ENCODE peak calls at places on chromosomes 6 and 20, in six cellular contexts. U is endodermal cell, H is lower lobe of right lung, X is lung, R is body of pancreas, Z is uterus. S is an unnamed sample.

GRCh38 chr6:157050537-157051280 is 272.6 kb downstream of the TMEM242 start:
- DNase-seq in U (no peak), R (no peak), Z (no peak), X (no peak), H (no peak), S (no peak)

GRCh38 chr20:35387334-35387733 is 24.4 kb downstream of the UQCC1 start:
- DNase-seq in H (no peak), R (no peak), U (no peak), X (no peak), Z (no peak), S (peak; percentile 46)

GRCh38 chr6:17269840-17270239 is 11.3 kb upstream of the RBM24 start:
- DNase-seq in Z (no peak), X (no peak), U (no peak), H (no peak), R (no peak), S (peak; percentile 8)

GRCh38 chr20:36154696-36155628 is at the start of gene EPB41L1:
- DNase-seq in R (no peak), H (peak; percentile 51), Z (no peak), X (no peak), U (peak; percentile 84), S (no peak)

GRCh38 chr6:63643862-63644261 is 8.3 kb downstream of the PHF3 start:
- DNase-seq in U (no peak), R (no peak), H (no peak), X (no peak), Z (no peak), S (no peak)

GRCh38 chr20:2845607-2846006 is 5.1 kb downstream of the VPS16 start:
- DNase-seq in X (no peak), R (no peak), H (no peak), U (no peak), Z (no peak), S (no peak)

GRCh38 chr20:51156041-51156795 is 133.3 kb upstream of the KCNG1 start:
- DNase-seq in Z (peak; percentile 33), X (peak; percentile 25), R (peak; percentile 18), U (no peak), H (no peak), S (no peak)

GRCh38 chr20:54773643-54774000 is 298.2 kb downstream of the DOK5 start:
- DNase-seq in R (no peak), U (no peak), H (no peak), Z (no peak), X (no peak), S (no peak)

GRCh38 chr20:1150218-1150617 is 31.8 kb downstream of the PSMF1 start:
- DNase-seq in H (no peak), X (no peak), Z (no peak), U (no peak), R (no peak), S (peak; percentile 79)

GRCh38 chr6:144285798-144286502 is 815 bp downstream of the UTRN start:
- DNase-seq in Z (peak; percentile 66), X (peak; percentile 80), R (peak; percentile 76), H (peak; percentile 88), U (peak; percentile 80), S (peak; percentile 12)

GRCh38 chr20:7437311-7437710 is 502.9 kb downstream of the HAO1 start:
- DNase-seq in H (no peak), R (no peak), U (no peak), X (no peak), Z (no peak), S (peak; percentile 22)

GRCh38 chr20:53195882-53196610 is 223.9 kb downstream of the TSHZ2 start:
- DNase-seq in X (no peak), R (no peak), U (no peak), Z (no peak), H (no peak), S (no peak)

GRCh38 chr6:90495216-90495817 is 91.6 kb downstream of the MAP3K7 start:
- DNase-seq in X (no peak), U (peak; percentile 72), Z (no peak), R (no peak), H (no peak), S (no peak)

GRCh38 chr6:129635396-129636164 is 74.4 kb downstream of the ARHGAP18 start:
- DNase-seq in R (no peak), H (no peak), Z (no peak), X (no peak), U (no peak), S (no peak)

GRCh38 chr6:153002613-153003293 is at the start of gene MTRF1L:
- DNase-seq in U (peak; percentile 99), H (peak; percentile 97), X (peak; percentile 96), Z (peak; percentile 93), R (peak; percentile 95), S (peak; percentile 94)
- TF ChIP-seq CTCF in U (no peak), H (no peak), X (no peak), Z (no peak), R (no peak), S (no peak)

DNA sequence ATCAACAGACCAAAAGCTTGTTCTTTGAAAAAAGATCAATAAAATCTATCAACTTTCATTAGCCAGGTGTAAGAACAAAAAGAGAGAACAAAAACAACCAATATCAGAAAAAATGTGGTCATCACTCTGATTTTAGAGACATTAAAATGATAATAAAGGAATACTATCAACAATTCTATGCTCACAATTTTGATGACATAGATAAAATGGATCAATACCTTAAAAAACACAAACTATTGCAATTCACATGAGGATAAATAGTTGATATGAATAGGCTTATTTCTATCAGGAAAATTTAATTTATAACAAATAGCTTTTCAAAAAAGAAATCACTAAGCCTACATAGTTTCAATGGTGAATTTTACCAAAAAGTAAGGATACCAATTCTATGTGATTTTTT is 809.4 kb upstream of the EYS start:
- DNase-seq in R (no peak), H (no peak), Z (no peak), X (no peak), U (no peak), S (no peak)
- H3K4me3 ChIP-seq in R (no peak overlapping the region), H (no peak overlapping the region), Z (no peak overlapping the region), X (no peak overlapping the region), U (no peak overlapping the region), S (no peak overlapping the region)

GRCh38 chr20:64025101-64025825 is 10.7 kb upstream of the C20orf204 start:
- DNase-seq in X (no peak), R (no peak), Z (no peak), U (peak; percentile 30), H (no peak), S (no peak)

GRCh38 chr20:64024141-64024990 is 11.6 kb upstream of the C20orf204 start:
- DNase-seq in X (no peak), H (no peak), Z (no peak), R (no peak), U (peak; percentile 36), S (no peak)

GRCh38 chr20:64023278-64024140 is 12.5 kb upstream of the C20orf204 start:
- DNase-seq in Z (no peak), R (no peak), X (no peak), U (no peak), H (no peak), S (no peak)

GRCh38 chr20:64021124-64021975 is 14.6 kb upstream of the C20orf204 start:
- DNase-seq in R (no peak), H (no peak), X (no peak), Z (no peak), U (no peak), S (no peak)

GRCh38 chr20:64022671-64023070 is 13.3 kb upstream of the C20orf204 start:
- DNase-seq in Z (no peak), U (peak; percentile 24), H (no peak), R (no peak), X (no peak), S (no peak)
- H3K36me3 ChIP-seq in Z (no peaks in the 10 kb centered on the region), U (peaks cover 76% of the 10 kb centered on the region), H (peaks cover 95% of the 10 kb centered on the region), R (peaks cover 49% of the 10 kb centered on the region), X (peaks cover 38% of the 10 kb centered on the region), S (peaks cover 43% of the 10 kb centered on the region)

GRCh38 chr20:20677186-20677585 is 35.3 kb downstream of the RALGAPA2 start:
- DNase-seq in U (no peak), R (no peak), H (no peak), Z (no peak), X (no peak), S (peak; percentile 51)
- TF ChIP-seq CTCF in U (no peak), R (no peak), H (no peak), Z (no peak), X (no peak), S (no peak)

GRCh38 chr6:4169028-4169789 is 33.8 kb upstream of the ECI2 start:
- DNase-seq in H (no peak), R (no peak), U (peak; percentile 60), Z (no peak), X (no peak), S (no peak)
- H3K4me3 ChIP-seq in H (no peak overlapping the region), R (no peak overlapping the region), U (no peak overlapping the region), Z (no peak overlapping the region), X (no peak overlapping the region), S (no peak overlapping the region)

S was measured in bronchial epithelial cell.